ENCODE peak calls at places on chromosomes 3 and 15, in five cellular contexts. One of them, this sample, is unnamed.

GRCh38 chr15:78673476-78673875 is 32.5 kb upstream of the CHRNB4 start:
- DNase-seq in iPS DF 6.9: no peak
- DNase-seq in psoas muscle: no peak
- DNase-seq in fibroblast of lung: no peak
- DNase-seq in heart right ventricle: no peak
- DNase-seq in this sample: no peak

GRCh38 chr3:50123394-50124361 is 31.4 kb upstream of the SEMA3F start:
- DNase-seq in iPS DF 6.9: no peak
- DNase-seq in psoas muscle: no peak
- DNase-seq in fibroblast of lung: no peak
- DNase-seq in heart right ventricle: no peak
- DNase-seq in this sample: peak; percentile 30

GRCh38 chr3:149575213-149575961 is 82.4 kb downstream of the WWTR1 start:
- DNase-seq in iPS DF 6.9: no peak
- DNase-seq in psoas muscle: peak; percentile 73
- DNase-seq in fibroblast of lung: peak; percentile 95
- DNase-seq in heart right ventricle: no peak
- DNase-seq in this sample: no peak

GRCh38 chr3:64321747-64322146 is 96.5 kb upstream of the PRICKLE2 start:
- DNase-seq in iPS DF 6.9: no peak
- DNase-seq in psoas muscle: no peak
- DNase-seq in fibroblast of lung: peak; percentile 95
- DNase-seq in heart right ventricle: no peak
- DNase-seq in this sample: peak; percentile 15

GRCh38 chr3:59482001-59482400 is 432.2 kb upstream of the CFAP20DC start:
- DNase-seq in iPS DF 6.9: no peak
- DNase-seq in psoas muscle: no peak
- DNase-seq in fibroblast of lung: peak; percentile 67
- DNase-seq in heart right ventricle: no peak
- DNase-seq in this sample: no peak

GRCh38 chr3:24388611-24389010 is 106.0 kb downstream of the THRB start:
- DNase-seq in iPS DF 6.9: no peak
- DNase-seq in psoas muscle: no peak
- DNase-seq in fibroblast of lung: no peak
- DNase-seq in heart right ventricle: no peak
- DNase-seq in this sample: no peak

GRCh38 chr3:43181202-43181910 is 75.5 kb upstream of the POMGNT2 start:
- DNase-seq in iPS DF 6.9: no peak
- DNase-seq in psoas muscle: no peak
- DNase-seq in fibroblast of lung: no peak
- DNase-seq in heart right ventricle: no peak
- DNase-seq in this sample: peak; percentile 95

GRCh38 chr15:36688310-36689102 is 109.1 kb downstream of the CDIN1 start:
- DNase-seq in iPS DF 6.9: no peak
- DNase-seq in psoas muscle: no peak
- DNase-seq in fibroblast of lung: peak; percentile 69
- DNase-seq in heart right ventricle: no peak
- DNase-seq in this sample: no peak

GRCh38 chr15:85838655-85839054 is 43.9 kb upstream of the KLHL25 start:
- DNase-seq in iPS DF 6.9: no peak
- DNase-seq in psoas muscle: no peak
- DNase-seq in fibroblast of lung: no peak
- DNase-seq in heart right ventricle: no peak
- DNase-seq in this sample: peak; percentile 92

GRCh38 chr15:70095387-70096214 is 2.1 kb downstream of the TLE3 start:
- DNase-seq in iPS DF 6.9: no peak
- DNase-seq in psoas muscle: peak; percentile 58
- DNase-seq in fibroblast of lung: no peak
- DNase-seq in heart right ventricle: peak; percentile 48
- DNase-seq in this sample: peak; percentile 50

GRCh38 chr3:38147434-38147833 is 9.0 kb downstream of the MYD88 start:
- DNase-seq in iPS DF 6.9: no peak
- DNase-seq in psoas muscle: no peak
- DNase-seq in fibroblast of lung: no peak
- DNase-seq in heart right ventricle: no peak
- DNase-seq in this sample: no peak

GRCh38 chr3:134237454-134238145 is 13.1 kb downstream of the RYK start:
- DNase-seq in iPS DF 6.9: no peak
- DNase-seq in psoas muscle: no peak
- DNase-seq in fibroblast of lung: no peak
- DNase-seq in heart right ventricle: no peak
- DNase-seq in this sample: peak; percentile 51

GRCh38 chr15:90425726-90426346 is 37.8 kb downstream of the IQGAP1 start:
- DNase-seq in iPS DF 6.9: no peak
- DNase-seq in psoas muscle: no peak
- DNase-seq in fibroblast of lung: peak; percentile 38
- DNase-seq in heart right ventricle: no peak
- DNase-seq in this sample: no peak

GRCh38 chr15:101051291-101052030 is 132.3 kb downstream of the LRRK1 start:
- DNase-seq in iPS DF 6.9: no peak
- DNase-seq in psoas muscle: no peak
- DNase-seq in fibroblast of lung: no peak
- DNase-seq in heart right ventricle: no peak
- DNase-seq in this sample: no peak

GRCh38 chr15:76480267-76480666 is 143.7 kb downstream of the ISL2 start:
- DNase-seq in iPS DF 6.9: no peak
- DNase-seq in psoas muscle: no peak
- DNase-seq in fibroblast of lung: no peak
- DNase-seq in heart right ventricle: no peak
- DNase-seq in this sample: no peak

GRCh38 chr3:53169045-53169831 is 8.2 kb downstream of the PRKCD start:
- DNase-seq in iPS DF 6.9: no peak
- DNase-seq in psoas muscle: no peak
- DNase-seq in fibroblast of lung: no peak
- DNase-seq in heart right ventricle: no peak
- DNase-seq in this sample: no peak

GRCh38 chr3:176526942-176527341 is 670.3 kb downstream of the TBL1XR1 start:
- DNase-seq in iPS DF 6.9: no peak
- DNase-seq in psoas muscle: no peak
- DNase-seq in fibroblast of lung: no peak
- DNase-seq in heart right ventricle: no peak
- DNase-seq in this sample: no peak

GRCh38 chr3:185820973-185821758 is 3.7 kb downstream of the IGF2BP2 start:
- DNase-seq in iPS DF 6.9: no peak
- DNase-seq in psoas muscle: no peak
- DNase-seq in fibroblast of lung: peak; percentile 94
- DNase-seq in heart right ventricle: no peak
- DNase-seq in this sample: no peak

GRCh38 chr3:132134611-132135010 is 99.8 kb upstream of the CPNE4 start:
- DNase-seq in iPS DF 6.9: no peak
- DNase-seq in psoas muscle: no peak
- DNase-seq in fibroblast of lung: peak; percentile 95
- DNase-seq in heart right ventricle: no peak
- DNase-seq in this sample: no peak

GRCh38 chr3:69292959-69293574 is 92.8 kb downstream of the FRMD4B start:
- DNase-seq in iPS DF 6.9: no peak
- DNase-seq in psoas muscle: no peak
- DNase-seq in fibroblast of lung: no peak
- DNase-seq in heart right ventricle: no peak
- DNase-seq in this sample: no peak

GRCh38 chr15:80160570-80161156 is 7.9 kb downstream of the FAH start:
- DNase-seq in iPS DF 6.9: no peak
- DNase-seq in psoas muscle: peak; percentile 53
- DNase-seq in fibroblast of lung: peak; percentile 92
- DNase-seq in heart right ventricle: no peak
- DNase-seq in this sample: peak; percentile 49

GRCh38 chr15:40963201-40963600 is 9.9 kb downstream of the CHAC1 start:
- DNase-seq in iPS DF 6.9: no peak
- DNase-seq in psoas muscle: no peak
- DNase-seq in fibroblast of lung: no peak
- DNase-seq in heart right ventricle: no peak
- DNase-seq in this sample: no peak

GRCh38 chr3:185559706-185560090 is 7.3 kb upstream of the LIPH start:
- DNase-seq in iPS DF 6.9: no peak
- DNase-seq in psoas muscle: no peak
- DNase-seq in fibroblast of lung: no peak
- DNase-seq in heart right ventricle: no peak
- DNase-seq in this sample: no peak

GRCh38 chr15:99121691-99122410 is 17.0 kb downstream of the SYNM start:
- DNase-seq in iPS DF 6.9: no peak
- DNase-seq in psoas muscle: no peak
- DNase-seq in fibroblast of lung: no peak
- DNase-seq in heart right ventricle: no peak
- DNase-seq in this sample: no peak

GRCh38 chr15:65405793-65406192 is 17.0 kb downstream of the IGDCC4 start:
- DNase-seq in iPS DF 6.9: no peak
- DNase-seq in psoas muscle: no peak
- DNase-seq in fibroblast of lung: no peak
- DNase-seq in heart right ventricle: no peak
- DNase-seq in this sample: no peak

GRCh38 chr3:160661660-160662059 is 15.3 kb upstream of the ARL14 start:
- DNase-seq in iPS DF 6.9: no peak
- DNase-seq in psoas muscle: no peak
- DNase-seq in fibroblast of lung: peak; percentile 56
- DNase-seq in heart right ventricle: no peak
- DNase-seq in this sample: no peak

GRCh38 chr3:130725746-130726145 is 20.9 kb downstream of the PIK3R4 start:
- DNase-seq in iPS DF 6.9: no peak
- DNase-seq in psoas muscle: no peak
- DNase-seq in fibroblast of lung: peak; percentile 52
- DNase-seq in heart right ventricle: no peak
- DNase-seq in this sample: no peak

GRCh38 chr3:48581621-48582481 is 13.3 kb downstream of the COL7A1 start:
- DNase-seq in iPS DF 6.9: no peak
- DNase-seq in psoas muscle: no peak
- DNase-seq in fibroblast of lung: no peak
- DNase-seq in heart right ventricle: no peak
- DNase-seq in this sample: peak; percentile 38
- H3K27me3 ChIP-seq in iPS DF 6.9: no peaks in the 10 kb centered on the region
- H3K27me3 ChIP-seq in psoas muscle: no peaks in the 10 kb centered on the region
- H3K27me3 ChIP-seq in fibroblast of lung: no peaks in the 10 kb centered on the region
- H3K27me3 ChIP-seq in heart right ventricle: no peaks in the 10 kb centered on the region
- H3K27me3 ChIP-seq in this sample: no peaks in the 10 kb centered on the region

DNA sequence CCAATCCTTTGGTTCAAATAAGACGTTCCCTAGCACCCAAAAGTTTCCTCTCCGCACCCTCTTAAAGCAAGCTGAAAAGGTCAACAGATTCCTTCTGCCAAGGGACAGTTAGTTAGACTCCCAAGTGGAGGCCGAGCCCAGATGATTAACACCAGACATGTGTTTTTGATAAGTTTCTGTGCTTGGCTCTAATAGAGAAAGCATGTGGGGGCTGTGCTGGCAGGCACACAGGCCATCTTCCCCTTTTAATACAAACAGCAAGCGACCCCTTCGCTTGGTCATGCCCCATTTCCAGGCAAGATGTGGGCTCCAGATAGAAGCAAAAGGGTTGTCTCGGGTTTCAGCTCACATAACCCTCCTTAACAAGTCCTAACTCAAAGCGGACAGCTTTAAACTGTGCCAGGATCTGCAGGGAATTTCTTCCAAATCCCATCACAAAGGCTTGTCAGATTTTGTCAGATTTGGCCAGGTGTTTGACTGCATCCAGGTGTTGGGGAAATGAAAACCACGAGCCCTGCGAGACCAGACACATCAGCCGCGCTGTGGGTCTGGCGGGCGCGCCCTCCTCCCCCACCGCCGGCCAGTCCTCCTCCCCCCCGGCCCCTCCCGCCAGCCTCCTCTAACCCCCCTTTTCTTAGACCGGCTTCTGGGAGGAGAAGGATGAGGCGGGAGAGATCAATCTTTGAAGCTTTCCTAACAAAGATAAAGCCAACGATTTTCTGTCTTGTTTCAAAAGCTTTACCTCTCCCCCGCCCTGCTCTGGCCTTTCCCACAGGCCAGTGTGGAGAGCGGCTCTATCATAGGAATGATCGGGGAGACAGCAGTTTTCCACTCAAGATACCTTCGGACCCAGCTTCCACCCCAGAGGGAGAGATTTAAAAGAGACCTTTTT is 3.4 kb downstream of the HES1 start:
- DNase-seq in iPS DF 6.9: no peak
- DNase-seq in psoas muscle: peak; percentile 30
- DNase-seq in fibroblast of lung: peak; percentile 89
- DNase-seq in heart right ventricle: no peak
- DNase-seq in this sample: peak; percentile 44
- H3K27me3 ChIP-seq in iPS DF 6.9: no peaks in the 10 kb centered on the region
- H3K27me3 ChIP-seq in psoas muscle: no peaks in the 10 kb centered on the region
- H3K27me3 ChIP-seq in fibroblast of lung: peaks cover 9% of the 10 kb centered on the region
- H3K27me3 ChIP-seq in heart right ventricle: no peaks in the 10 kb centered on the region
- H3K27me3 ChIP-seq in this sample: no peaks in the 10 kb centered on the region

DNA sequence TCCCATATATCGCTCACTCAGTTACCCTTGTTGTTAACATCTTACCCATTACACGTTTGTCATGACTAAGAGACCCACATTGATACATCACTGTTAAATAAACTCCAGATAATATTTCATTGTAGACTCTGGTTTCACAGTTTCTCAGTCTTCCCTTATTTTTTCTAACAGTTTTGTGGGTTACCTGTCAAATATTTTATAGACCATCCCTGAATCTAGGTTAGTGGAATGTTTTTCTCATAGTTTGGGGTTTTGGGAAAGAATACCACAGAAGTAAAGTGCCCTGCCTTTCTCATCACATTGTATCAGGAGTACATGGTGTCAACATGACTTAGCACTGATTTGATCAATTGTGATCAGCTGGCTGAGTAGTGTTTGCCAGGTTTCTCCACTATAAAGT is 25.8 kb downstream of the RNF111 start:
- DNase-seq in iPS DF 6.9: no peak
- DNase-seq in psoas muscle: no peak
- DNase-seq in fibroblast of lung: peak; percentile 54
- DNase-seq in heart right ventricle: no peak
- DNase-seq in this sample: no peak
- H3K27me3 ChIP-seq in iPS DF 6.9: no peaks in the 10 kb centered on the region
- H3K27me3 ChIP-seq in psoas muscle: no peaks in the 10 kb centered on the region
- H3K27me3 ChIP-seq in fibroblast of lung: no peaks in the 10 kb centered on the region
- H3K27me3 ChIP-seq in heart right ventricle: no peaks in the 10 kb centered on the region
- H3K27me3 ChIP-seq in this sample: no peaks in the 10 kb centered on the region

GRCh38 chr3:14605070-14605469 is 46.5 kb upstream of the CCDC174 start:
- DNase-seq in iPS DF 6.9: no peak
- DNase-seq in psoas muscle: no peak
- DNase-seq in fibroblast of lung: peak; percentile 57
- DNase-seq in heart right ventricle: no peak
- DNase-seq in this sample: peak; percentile 11
- H3K27me3 ChIP-seq in iPS DF 6.9: no peaks in the 10 kb centered on the region
- H3K27me3 ChIP-seq in psoas muscle: peaks cover 32% of the 10 kb centered on the region
- H3K27me3 ChIP-seq in fibroblast of lung: peaks cover 13% of the 10 kb centered on the region
- H3K27me3 ChIP-seq in heart right ventricle: peaks cover 51% of the 10 kb centered on the region
- H3K27me3 ChIP-seq in this sample: peaks cover 22% of the 10 kb centered on the region

GRCh38 chr3:184542577-184542976 is 19.0 kb upstream of the EPHB3 start:
- DNase-seq in iPS DF 6.9: no peak
- DNase-seq in psoas muscle: no peak
- DNase-seq in fibroblast of lung: no peak
- DNase-seq in heart right ventricle: no peak
- DNase-seq in this sample: no peak
- H3K27me3 ChIP-seq in iPS DF 6.9: no peaks in the 10 kb centered on the region
- H3K27me3 ChIP-seq in psoas muscle: peaks cover 28% of the 10 kb centered on the region
- H3K27me3 ChIP-seq in fibroblast of lung: peaks cover 23% of the 10 kb centered on the region
- H3K27me3 ChIP-seq in heart right ventricle: peaks cover 33% of the 10 kb centered on the region
- H3K27me3 ChIP-seq in this sample: peaks cover 7% of the 10 kb centered on the region

GRCh38 chr3:39808467-39809180 is 785 bp upstream of the MYRIP start:
- DNase-seq in iPS DF 6.9: no peak
- DNase-seq in psoas muscle: no peak
- DNase-seq in fibroblast of lung: no peak
- DNase-seq in heart right ventricle: peak; percentile 14
- DNase-seq in this sample: peak; percentile 23
- H3K27me3 ChIP-seq in iPS DF 6.9: peaks cover 21% of the 10 kb centered on the region
- H3K27me3 ChIP-seq in psoas muscle: peaks cover 33% of the 10 kb centered on the region
- H3K27me3 ChIP-seq in fibroblast of lung: peaks cover 27% of the 10 kb centered on the region
- H3K27me3 ChIP-seq in heart right ventricle: peaks cover 26% of the 10 kb centered on the region
- H3K27me3 ChIP-seq in this sample: peaks cover 30% of the 10 kb centered on the region

This sample was measured in small intestine.